ENCODE peak calls at places on chromosomes 16 and 17, in eight cellular contexts. T, R, J, E, N, B, C and F are unnamed samples.

GRCh38 chr17:14910916-14911315 is 354.2 kb downstream of the PMP22 start:
- DNase-seq in T (no peak), R (no peak), J (no peak), E (no peak), N (no peak), B (no peak), C (no peak), F (no peak)

GRCh38 chr16:63890723-63891122 is 1231.1 kb downstream of the CDH11 start:
- DNase-seq in T (no peak), R (no peak), J (no peak), E (no peak), N (no peak), B (no peak), C (no peak), F (no peak)

GRCh38 chr17:9937901-9938300 is 32.8 kb upstream of the RCVRN start:
- DNase-seq in T (no peak), R (no peak), J (no peak), E (no peak), N (no peak), B (no peak), C (no peak), F (no peak)

GRCh38 chr16:85211247-85211910 is 99.1 kb upstream of the CIBAR2 start:
- DNase-seq in T (no peak), R (peak), J (no peak), E (peak), N (no peak), B (no peak), C (no peak), F (no peak)

GRCh38 chr16:17591655-17592405 is 121.1 kb upstream of the XYLT1 start:
- DNase-seq in T (no peak), R (no peak), J (no peak), E (no peak), N (no peak), B (no peak), C (no peak), F (no peak)

GRCh38 chr16:21267298-21267697 is 10.8 kb downstream of the CRYM start:
- DNase-seq in T (no peak), R (no peak), J (no peak), E (no peak), N (no peak), B (no peak), C (no peak), F (no peak)

GRCh38 chr16:21076186-21076883 is 74.3 kb downstream of the DNAH3 start:
- DNase-seq in T (no peak), R (no peak), J (no peak), E (no peak), N (no peak), B (no peak), C (no peak), F (no peak)

GRCh38 chr16:24131294-24131693 is 124.8 kb upstream of the CACNG3 start:
- DNase-seq in T (no peak), R (no peak), J (no peak), E (no peak), N (no peak), B (no peak), C (no peak), F (no peak)

GRCh38 chr16:21158208-21159110 is at the start of gene LDAF1:
- DNase-seq in T (peak), R (peak), J (peak), E (peak), N (peak), B (peak), C (peak), F (peak)

GRCh38 chr16:11757671-11758545 is 15.3 kb upstream of the TXNDC11 start:
- DNase-seq in T (no peak), R (peak), J (no peak), E (no peak), N (no peak), B (no peak), C (no peak), F (no peak)

GRCh38 chr17:9872852-9873251 is 32.2 kb downstream of the RCVRN start:
- DNase-seq in T (no peak), R (no peak), J (no peak), E (no peak), N (no peak), B (no peak), C (no peak), F (no peak)

GRCh38 chr16:14511798-14512131 is 118.3 kb downstream of the PARN start:
- DNase-seq in T (no peak), R (no peak), J (no peak), E (no peak), N (no peak), B (no peak), C (no peak), F (no peak)

GRCh38 chr17:74750327-74751069 is 2.1 kb downstream of the NHERF1 start:
- DNase-seq in T (peak), R (peak), J (no peak), E (no peak), N (no peak), B (no peak), C (no peak), F (no peak)

GRCh38 chr16:1689853-1690252 is 11.8 kb downstream of the JPT2 start:
- DNase-seq in T (no peak), R (no peak), J (no peak), E (no peak), N (no peak), B (no peak), C (no peak), F (no peak)